ENCODE peak calls at places on chromosomes 1 and 21, in ten cellular contexts. I, U, L, X, Q, N, Y, R, A and H are unnamed samples.

GRCh38 chr1:19336543-19336942 is 24.4 kb downstream of the SLC66A1 start:
- DNase-seq in I (peak; percentile 42), U (no peak), L (no peak), X (no peak), Q (no peak), N (no peak), Y (no peak), R (no peak), A (no peak), H (no peak)

GRCh38 chr1:31602081-31602480 is 15.4 kb upstream of the HCRTR1 start:
- DNase-seq in I (no peak), U (no peak), L (no peak), X (no peak), Q (no peak), N (no peak), Y (no peak), R (no peak), A (no peak), H (no peak)

GRCh38 chr21:26707241-26707640 is 134.2 kb upstream of the CYYR1 start:
- DNase-seq in I (no peak), U (no peak), L (no peak), X (no peak), Q (no peak), N (no peak), Y (no peak), R (no peak), A (no peak), H (no peak)

GRCh38 chr1:65423884-65424655 is 3.6 kb downstream of the LEPR start:
- DNase-seq in I (peak; percentile 94), U (no peak), L (no peak), X (no peak), Q (no peak), N (no peak), Y (no peak), R (peak; percentile 93), A (no peak), H (peak; percentile 89)

GRCh38 chr1:54614558-54614957 is 8.8 kb downstream of the FAM151A start:
- DNase-seq in I (no peak), U (no peak), L (peak; percentile 2), X (no peak), Q (no peak), N (no peak), Y (no peak), R (no peak), A (peak; percentile 39), H (no peak)

GRCh38 chr1:215377736-215378135 is 189.4 kb upstream of the KCTD3 start:
- DNase-seq in I (peak; percentile 10), U (no peak), L (no peak), X (no peak), Q (no peak), N (no peak), Y (no peak), R (no peak), A (no peak), H (no peak)

GRCh38 chr1:22602060-22602740 is 34.2 kb upstream of the C1QA start:
- DNase-seq in I (no peak), U (no peak), L (no peak), X (no peak), Q (no peak), N (peak; percentile 32), Y (no peak), R (no peak), A (no peak), H (no peak)

GRCh38 chr1:3625151-3625907 is 514 bp downstream of the TPRG1L start:
- DNase-seq in I (peak; percentile 22), U (peak; percentile 58), L (no peak), X (peak; percentile 60), Q (peak; percentile 77), N (no peak), Y (peak; percentile 33), R (peak; percentile 57), A (peak; percentile 91), H (no peak)

GRCh38 chr1:37448691-37449417 is 25.5 kb upstream of the ZC3H12A start:
- DNase-seq in I (peak; percentile 32), U (no peak), L (no peak), X (no peak), Q (no peak), N (no peak), Y (no peak), R (no peak), A (no peak), H (no peak)

GRCh38 chr1:222127526-222128152 is 385.8 kb upstream of the DUSP10 start:
- DNase-seq in I (no peak), U (no peak), L (no peak), X (no peak), Q (no peak), N (no peak), Y (no peak), R (no peak), A (no peak), H (no peak)

GRCh38 chr1:119327066-119327435 is 41.5 kb upstream of the HAO2 start:
- DNase-seq in I (no peak), U (no peak), L (no peak), X (peak; percentile 91), Q (peak; percentile 61), N (no peak), Y (peak; percentile 31), R (no peak), A (no peak), H (no peak)

GRCh38 chr1:119324198-119324597 is 44.4 kb upstream of the HAO2 start:
- DNase-seq in I (no peak), U (no peak), L (no peak), X (no peak), Q (no peak), N (no peak), Y (no peak), R (no peak), A (no peak), H (no peak)

GRCh38 chr1:119327436-119328155 is 41.0 kb upstream of the HAO2 start:
- DNase-seq in I (peak; percentile 37), U (peak; percentile 36), L (peak; percentile 87), X (peak; percentile 78), Q (peak; percentile 67), N (peak; percentile 61), Y (peak; percentile 57), R (peak; percentile 42), A (peak; percentile 78), H (peak; percentile 14)

GRCh38 chr1:119323216-119323982 is 45.2 kb upstream of the HAO2 start:
- DNase-seq in I (no peak), U (no peak), L (no peak), X (no peak), Q (no peak), N (no peak), Y (no peak), R (no peak), A (no peak), H (no peak)

GRCh38 chr1:119326251-119326650 is 42.3 kb upstream of the HAO2 start:
- DNase-seq in I (no peak), U (no peak), L (no peak), X (peak; percentile 34), Q (no peak), N (no peak), Y (no peak), R (no peak), A (no peak), H (no peak)
- H3K4me3 ChIP-seq in I (no peak overlapping the region), U (no peak overlapping the region), L (no peak overlapping the region), X (peak overlapping the region; percentile 56), Q (no peak overlapping the region), N (no peak overlapping the region), Y (no peak overlapping the region), R (no peak overlapping the region), A (no peak overlapping the region), H (no peak overlapping the region)

GRCh38 chr1:11563560-11564069 is 84.7 kb downstream of the DISP3 start:
- DNase-seq in I (no peak), U (no peak), L (no peak), X (no peak), Q (peak; percentile 82), N (no peak), Y (no peak), R (peak; percentile 7), A (peak; percentile 59), H (no peak)
- H3K4me3 ChIP-seq in I (no peak overlapping the region), U (no peak overlapping the region), L (no peak overlapping the region), X (no peak overlapping the region), Q (no peak overlapping the region), N (no peak overlapping the region), Y (no peak overlapping the region), R (no peak overlapping the region), A (no peak overlapping the region), H (no peak overlapping the region)

GRCh38 chr21:32411366-32412161 is 942 bp upstream of the EVA1C start:
- DNase-seq in I (peak; percentile 77), U (peak; percentile 94), L (peak; percentile 95), X (peak; percentile 74), Q (peak; percentile 55), N (peak; percentile 95), Y (peak; percentile 92), R (peak; percentile 70), A (peak; percentile 93), H (no peak)
- H3K4me3 ChIP-seq in I (peak overlapping the region; percentile 79), U (peak overlapping the region; percentile 59), L (peak overlapping the region; percentile 72), X (peak overlapping the region; percentile 82), Q (peak overlapping the region; percentile 56), N (peak overlapping the region; percentile 86), Y (peak overlapping the region; percentile 34), R (peak overlapping the region; percentile 71), A (peak overlapping the region; percentile 63), H (peak overlapping the region; percentile 53)

GRCh38 chr1:89200668-89201488 is 2.1 kb upstream of the GBP4 start:
- DNase-seq in I (peak; percentile 4), U (no peak), L (no peak), X (no peak), Q (no peak), N (no peak), Y (no peak), R (no peak), A (no peak), H (no peak)
- H3K4me3 ChIP-seq in I (no peak overlapping the region), U (no peak overlapping the region), L (no peak overlapping the region), X (no peak overlapping the region), Q (no peak overlapping the region), N (no peak overlapping the region), Y (no peak overlapping the region), R (no peak overlapping the region), A (no peak overlapping the region), H (no peak overlapping the region)